ENCODE peak calls at places on chromosomes 7 and 10, in nine cellular contexts. One of them, this sample, is unnamed.

GRCh38 chr7:129780257-129781127 is 169.0 kb downstream of the NRF1 start:
- DNase-seq in HCT116: peak; percentile 75
- DNase-seq in fibroblast of lung: no peak
- DNase-seq in heart right ventricle: no peak
- DNase-seq in iPS DF 6.9: no peak
- DNase-seq in upper lobe of left lung: peak; percentile 95
- DNase-seq in psoas muscle: peak; percentile 73
- DNase-seq in upper lobe of right lung: peak; percentile 96
- DNase-seq in effector memory CD4-positive, alpha-beta T cell: peak; percentile 50
- DNase-seq in this sample: peak; percentile 88

GRCh38 chr7:84191842-84192241 is 2.7 kb downstream of the SEMA3A start:
- DNase-seq in HCT116: no peak
- DNase-seq in fibroblast of lung: peak; percentile 61
- DNase-seq in heart right ventricle: no peak
- DNase-seq in iPS DF 6.9: no peak
- DNase-seq in upper lobe of left lung: no peak
- DNase-seq in psoas muscle: no peak
- DNase-seq in upper lobe of right lung: no peak
- DNase-seq in effector memory CD4-positive, alpha-beta T cell: no peak
- DNase-seq in this sample: no peak

GRCh38 chr7:2965745-2966270 is 77.9 kb downstream of the CARD11 start:
- DNase-seq in HCT116: no peak
- DNase-seq in fibroblast of lung: no peak
- DNase-seq in heart right ventricle: no peak
- DNase-seq in iPS DF 6.9: no peak
- DNase-seq in upper lobe of left lung: no peak
- DNase-seq in psoas muscle: no peak
- DNase-seq in upper lobe of right lung: no peak
- DNase-seq in effector memory CD4-positive, alpha-beta T cell: no peak
- DNase-seq in this sample: no peak

GRCh38 chr7:77687100-77687746 is 9.0 kb upstream of the RSBN1L start:
- DNase-seq in HCT116: no peak
- DNase-seq in fibroblast of lung: peak; percentile 45
- DNase-seq in heart right ventricle: no peak
- DNase-seq in iPS DF 6.9: no peak
- DNase-seq in upper lobe of left lung: no peak
- DNase-seq in psoas muscle: no peak
- DNase-seq in upper lobe of right lung: no peak
- DNase-seq in effector memory CD4-positive, alpha-beta T cell: no peak
- DNase-seq in this sample: no peak

GRCh38 chr10:7763929-7764328 is 23.9 kb downstream of the KIN start:
- DNase-seq in HCT116: no peak
- DNase-seq in fibroblast of lung: no peak
- DNase-seq in heart right ventricle: no peak
- DNase-seq in iPS DF 6.9: no peak
- DNase-seq in upper lobe of left lung: no peak
- DNase-seq in psoas muscle: no peak
- DNase-seq in upper lobe of right lung: no peak
- DNase-seq in effector memory CD4-positive, alpha-beta T cell: no peak
- DNase-seq in this sample: no peak

GRCh38 chr7:37815969-37816371 is 32.4 kb upstream of the NME8 start:
- DNase-seq in HCT116: no peak
- DNase-seq in fibroblast of lung: no peak
- DNase-seq in heart right ventricle: no peak
- DNase-seq in iPS DF 6.9: no peak
- DNase-seq in upper lobe of left lung: no peak
- DNase-seq in psoas muscle: no peak
- DNase-seq in upper lobe of right lung: no peak
- DNase-seq in effector memory CD4-positive, alpha-beta T cell: no peak
- DNase-seq in this sample: no peak

GRCh38 chr7:112093409-112093808 is 112.8 kb downstream of the DOCK4 start:
- DNase-seq in HCT116: no peak
- DNase-seq in fibroblast of lung: no peak
- DNase-seq in heart right ventricle: no peak
- DNase-seq in iPS DF 6.9: no peak
- DNase-seq in upper lobe of left lung: no peak
- DNase-seq in psoas muscle: no peak
- DNase-seq in upper lobe of right lung: no peak
- DNase-seq in effector memory CD4-positive, alpha-beta T cell: no peak
- DNase-seq in this sample: no peak

GRCh38 chr10:13414855-13415254 is 66.8 kb upstream of the SEPHS1 start:
- DNase-seq in HCT116: peak; percentile 43
- DNase-seq in fibroblast of lung: peak; percentile 12
- DNase-seq in heart right ventricle: no peak
- DNase-seq in iPS DF 6.9: no peak
- DNase-seq in upper lobe of left lung: no peak
- DNase-seq in psoas muscle: no peak
- DNase-seq in upper lobe of right lung: no peak
- DNase-seq in effector memory CD4-positive, alpha-beta T cell: no peak
- DNase-seq in this sample: no peak

GRCh38 chr10:29646960-29647431 is 12.2 kb upstream of the SVIL start:
- DNase-seq in HCT116: no peak
- DNase-seq in fibroblast of lung: peak; percentile 75
- DNase-seq in heart right ventricle: no peak
- DNase-seq in iPS DF 6.9: no peak
- DNase-seq in upper lobe of left lung: no peak
- DNase-seq in psoas muscle: no peak
- DNase-seq in upper lobe of right lung: no peak
- DNase-seq in effector memory CD4-positive, alpha-beta T cell: no peak
- DNase-seq in this sample: no peak

GRCh38 chr10:63267414-63268138 is 134.4 kb downstream of the NRBF2 start:
- DNase-seq in HCT116: peak; percentile 43
- DNase-seq in fibroblast of lung: peak; percentile 94
- DNase-seq in heart right ventricle: peak; percentile 26
- DNase-seq in iPS DF 6.9: no peak
- DNase-seq in upper lobe of left lung: no peak
- DNase-seq in psoas muscle: no peak
- DNase-seq in upper lobe of right lung: no peak
- DNase-seq in effector memory CD4-positive, alpha-beta T cell: no peak
- DNase-seq in this sample: no peak

GRCh38 chr7:127380479-127380878 is 12.0 kb downstream of the ZNF800 start:
- DNase-seq in HCT116: no peak
- DNase-seq in fibroblast of lung: no peak
- DNase-seq in heart right ventricle: no peak
- DNase-seq in iPS DF 6.9: no peak
- DNase-seq in upper lobe of left lung: no peak
- DNase-seq in psoas muscle: no peak
- DNase-seq in upper lobe of right lung: no peak
- DNase-seq in effector memory CD4-positive, alpha-beta T cell: no peak
- DNase-seq in this sample: no peak
- H3K27ac ChIP-seq in HCT116: no peak overlapping the region
- H3K27ac ChIP-seq in fibroblast of lung: no peak overlapping the region
- H3K27ac ChIP-seq in heart right ventricle: no peak overlapping the region
- H3K27ac ChIP-seq in iPS DF 6.9: no peak overlapping the region
- H3K27ac ChIP-seq in upper lobe of left lung: no peak overlapping the region
- H3K27ac ChIP-seq in psoas muscle: no peak overlapping the region
- H3K27ac ChIP-seq in upper lobe of right lung: no peak overlapping the region
- H3K27ac ChIP-seq in effector memory CD4-positive, alpha-beta T cell: no peak overlapping the region
- H3K27ac ChIP-seq in this sample: no peak overlapping the region

GRCh38 chr10:79116801-79117723 is 48.3 kb downstream of the ZMIZ1 start:
- DNase-seq in HCT116: no peak
- DNase-seq in fibroblast of lung: peak; percentile 63
- DNase-seq in heart right ventricle: peak; percentile 59
- DNase-seq in iPS DF 6.9: no peak
- DNase-seq in upper lobe of left lung: no peak
- DNase-seq in psoas muscle: no peak
- DNase-seq in upper lobe of right lung: peak; percentile 76
- DNase-seq in effector memory CD4-positive, alpha-beta T cell: no peak
- DNase-seq in this sample: no peak

GRCh38 chr10:79118286-79119202 is 49.8 kb downstream of the ZMIZ1 start:
- DNase-seq in HCT116: no peak
- DNase-seq in fibroblast of lung: no peak
- DNase-seq in heart right ventricle: no peak
- DNase-seq in iPS DF 6.9: no peak
- DNase-seq in upper lobe of left lung: no peak
- DNase-seq in psoas muscle: no peak
- DNase-seq in upper lobe of right lung: no peak
- DNase-seq in effector memory CD4-positive, alpha-beta T cell: no peak
- DNase-seq in this sample: no peak

GRCh38 chr10:79115302-79115701 is 46.5 kb downstream of the ZMIZ1 start:
- DNase-seq in HCT116: no peak
- DNase-seq in fibroblast of lung: no peak
- DNase-seq in heart right ventricle: no peak
- DNase-seq in iPS DF 6.9: no peak
- DNase-seq in upper lobe of left lung: no peak
- DNase-seq in psoas muscle: no peak
- DNase-seq in upper lobe of right lung: no peak
- DNase-seq in effector memory CD4-positive, alpha-beta T cell: no peak
- DNase-seq in this sample: no peak

GRCh38 chr10:79113827-79114226 is 45.1 kb downstream of the ZMIZ1 start:
- DNase-seq in HCT116: no peak
- DNase-seq in fibroblast of lung: no peak
- DNase-seq in heart right ventricle: no peak
- DNase-seq in iPS DF 6.9: no peak
- DNase-seq in upper lobe of left lung: no peak
- DNase-seq in psoas muscle: no peak
- DNase-seq in upper lobe of right lung: no peak
- DNase-seq in effector memory CD4-positive, alpha-beta T cell: no peak
- DNase-seq in this sample: no peak

GRCh38 chr10:79116363-79116762 is 47.6 kb downstream of the ZMIZ1 start:
- DNase-seq in HCT116: no peak
- DNase-seq in fibroblast of lung: no peak
- DNase-seq in heart right ventricle: no peak
- DNase-seq in iPS DF 6.9: no peak
- DNase-seq in upper lobe of left lung: no peak
- DNase-seq in psoas muscle: no peak
- DNase-seq in upper lobe of right lung: no peak
- DNase-seq in effector memory CD4-positive, alpha-beta T cell: no peak
- DNase-seq in this sample: no peak
- H3K4me3 ChIP-seq in HCT116: no peak overlapping the region
- H3K4me3 ChIP-seq in fibroblast of lung: no peak overlapping the region
- H3K4me3 ChIP-seq in heart right ventricle: no peak overlapping the region
- H3K4me3 ChIP-seq in iPS DF 6.9: no peak overlapping the region
- H3K4me3 ChIP-seq in upper lobe of left lung: no peak overlapping the region
- H3K4me3 ChIP-seq in psoas muscle: no peak overlapping the region
- H3K4me3 ChIP-seq in upper lobe of right lung: no peak overlapping the region
- H3K4me3 ChIP-seq in effector memory CD4-positive, alpha-beta T cell: no peak overlapping the region
- H3K4me3 ChIP-seq in this sample: no peak overlapping the region

GRCh38 chr7:67311901-67312300 is 315.3 kb downstream of the TYW1 start:
- DNase-seq in HCT116: no peak
- DNase-seq in fibroblast of lung: peak; percentile 42
- DNase-seq in heart right ventricle: no peak
- DNase-seq in iPS DF 6.9: no peak
- DNase-seq in upper lobe of left lung: no peak
- DNase-seq in psoas muscle: no peak
- DNase-seq in upper lobe of right lung: no peak
- DNase-seq in effector memory CD4-positive, alpha-beta T cell: no peak
- DNase-seq in this sample: no peak
- H3K36me3 ChIP-seq in HCT116: peaks cover 55% of the 10 kb centered on the region
- H3K36me3 ChIP-seq in fibroblast of lung: peaks cover 8% of the 10 kb centered on the region
- H3K36me3 ChIP-seq in heart right ventricle: peaks cover 98% of the 10 kb centered on the region
- H3K36me3 ChIP-seq in iPS DF 6.9: peaks cover 11% of the 10 kb centered on the region
- H3K36me3 ChIP-seq in upper lobe of left lung: peaks cover 96% of the 10 kb centered on the region
- H3K36me3 ChIP-seq in psoas muscle: peaks cover 88% of the 10 kb centered on the region
- H3K36me3 ChIP-seq in upper lobe of right lung: peaks cover 94% of the 10 kb centered on the region
- H3K36me3 ChIP-seq in effector memory CD4-positive, alpha-beta T cell: peaks cover 41% of the 10 kb centered on the region
- H3K36me3 ChIP-seq in this sample: no peaks in the 10 kb centered on the region

GRCh38 chr7:104275900-104276299 is 52.5 kb upstream of the LHFPL3 start:
- DNase-seq in HCT116: no peak
- DNase-seq in fibroblast of lung: no peak
- DNase-seq in heart right ventricle: no peak
- DNase-seq in iPS DF 6.9: no peak
- DNase-seq in upper lobe of left lung: no peak
- DNase-seq in psoas muscle: no peak
- DNase-seq in upper lobe of right lung: no peak
- DNase-seq in effector memory CD4-positive, alpha-beta T cell: no peak
- DNase-seq in this sample: no peak

GRCh38 chr7:104267701-104268368 is 60.0 kb upstream of the ORC5 start:
- DNase-seq in HCT116: no peak
- DNase-seq in fibroblast of lung: peak; percentile 39
- DNase-seq in heart right ventricle: no peak
- DNase-seq in iPS DF 6.9: no peak
- DNase-seq in upper lobe of left lung: no peak
- DNase-seq in psoas muscle: no peak
- DNase-seq in upper lobe of right lung: no peak
- DNase-seq in effector memory CD4-positive, alpha-beta T cell: no peak
- DNase-seq in this sample: no peak

GRCh38 chr7:104272767-104273384 is 55.5 kb upstream of the LHFPL3 start:
- DNase-seq in HCT116: peak; percentile 26
- DNase-seq in fibroblast of lung: peak; percentile 50
- DNase-seq in heart right ventricle: no peak
- DNase-seq in iPS DF 6.9: peak; percentile 2
- DNase-seq in upper lobe of left lung: no peak
- DNase-seq in psoas muscle: no peak
- DNase-seq in upper lobe of right lung: no peak
- DNase-seq in effector memory CD4-positive, alpha-beta T cell: no peak
- DNase-seq in this sample: no peak

DNA sequence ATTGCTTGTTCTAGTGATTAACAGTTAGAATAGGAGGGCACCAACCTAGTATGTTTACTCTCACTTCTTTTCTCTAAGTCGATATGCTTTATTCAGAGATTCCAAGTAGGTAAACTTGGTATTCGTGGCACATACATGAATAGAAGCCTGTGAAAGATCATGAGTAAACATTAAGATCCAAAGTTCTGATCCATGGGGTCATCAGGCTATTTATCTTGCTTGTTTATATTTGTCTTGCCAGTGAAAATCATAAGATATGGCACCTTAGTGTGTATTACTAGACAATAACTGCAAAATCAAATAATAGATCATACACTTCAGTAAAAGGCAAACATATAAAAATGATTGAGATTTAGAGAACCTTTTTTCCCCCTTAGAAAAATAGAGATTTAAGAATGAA is 56.5 kb upstream of the LHFPL3 start:
- DNase-seq in HCT116: no peak
- DNase-seq in fibroblast of lung: no peak
- DNase-seq in heart right ventricle: no peak
- DNase-seq in iPS DF 6.9: no peak
- DNase-seq in upper lobe of left lung: no peak
- DNase-seq in psoas muscle: no peak
- DNase-seq in upper lobe of right lung: no peak
- DNase-seq in effector memory CD4-positive, alpha-beta T cell: no peak
- DNase-seq in this sample: no peak
- H3K27ac ChIP-seq in HCT116: no peak overlapping the region
- H3K27ac ChIP-seq in fibroblast of lung: no peak overlapping the region
- H3K27ac ChIP-seq in heart right ventricle: no peak overlapping the region
- H3K27ac ChIP-seq in iPS DF 6.9: no peak overlapping the region
- H3K27ac ChIP-seq in upper lobe of left lung: no peak overlapping the region
- H3K27ac ChIP-seq in psoas muscle: no peak overlapping the region
- H3K27ac ChIP-seq in upper lobe of right lung: no peak overlapping the region
- H3K27ac ChIP-seq in effector memory CD4-positive, alpha-beta T cell: no peak overlapping the region
- H3K27ac ChIP-seq in this sample: no peak overlapping the region

DNA sequence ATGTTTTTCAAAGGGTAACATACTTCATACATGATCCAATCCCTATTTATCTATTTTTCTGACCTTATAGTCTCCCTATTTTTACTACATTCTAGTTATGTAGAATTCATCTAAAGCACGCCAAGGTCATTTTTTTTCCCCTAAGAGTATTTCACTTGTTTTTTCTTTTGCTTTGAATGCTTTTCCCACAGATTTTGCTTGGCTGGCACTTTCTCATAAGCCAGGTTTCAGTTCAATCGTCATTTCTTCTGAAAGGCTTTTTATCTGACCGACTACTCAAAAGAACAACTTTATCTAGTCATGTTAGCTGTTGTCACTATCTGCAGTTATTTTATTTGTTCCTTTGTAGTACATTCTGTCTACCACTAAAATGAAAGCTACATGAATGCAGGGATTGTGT is 1274.6 kb downstream of the REEP3 start:
- DNase-seq in HCT116: no peak
- DNase-seq in fibroblast of lung: no peak
- DNase-seq in heart right ventricle: no peak
- DNase-seq in iPS DF 6.9: no peak
- DNase-seq in upper lobe of left lung: no peak
- DNase-seq in psoas muscle: no peak
- DNase-seq in upper lobe of right lung: no peak
- DNase-seq in effector memory CD4-positive, alpha-beta T cell: no peak
- DNase-seq in this sample: no peak
- H3K4me3 ChIP-seq in HCT116: no peak overlapping the region
- H3K4me3 ChIP-seq in fibroblast of lung: no peak overlapping the region
- H3K4me3 ChIP-seq in heart right ventricle: no peak overlapping the region
- H3K4me3 ChIP-seq in iPS DF 6.9: no peak overlapping the region
- H3K4me3 ChIP-seq in upper lobe of left lung: no peak overlapping the region
- H3K4me3 ChIP-seq in psoas muscle: no peak overlapping the region
- H3K4me3 ChIP-seq in upper lobe of right lung: no peak overlapping the region
- H3K4me3 ChIP-seq in effector memory CD4-positive, alpha-beta T cell: no peak overlapping the region
- H3K4me3 ChIP-seq in this sample: no peak overlapping the region

This sample was measured in breast epithelium.